ENCODE peak calls at places on chromosomes 13 and 19, in ten cellular contexts. One of them, this sample, is unnamed.
A peak's percentile ranks its signal among the peaks of the same experiment; 100 is the strongest.

GRCh38 chr19:28638445-28638844 is 574.5 kb downstream of the UQCRFS1 start:
- DNase-seq in brain microvascular endothelial cell: no peak
- DNase-seq in heart right ventricle: no peak
- DNase-seq in upper lobe of left lung: no peak
- DNase-seq in SK-N-SH: no peak
- DNase-seq in activated B cell treated with CpG ODN at 0.5 μM for 24 hours: no peak
- DNase-seq in lower lobe of right lung: no peak
- DNase-seq in heart left ventricle: no peak
- DNase-seq in HFFc6: no peak
- DNase-seq in WERI-Rb-1: no peak
- DNase-seq in this sample: no peak

GRCh38 chr13:50990540-50991506 is 81.2 kb downstream of the RNASEH2B start:
- DNase-seq in upper lobe of left lung: no peak
- DNase-seq in HFFc6: no peak
- DNase-seq in activated B cell treated with CpG ODN at 0.5 μM for 24 hours: no peak
- DNase-seq in brain microvascular endothelial cell: peak; percentile 9
- DNase-seq in SK-N-SH: peak; percentile 34
- DNase-seq in heart left ventricle: peak; percentile 51
- DNase-seq in WERI-Rb-1: peak; percentile 41
- DNase-seq in heart right ventricle: no peak
- DNase-seq in lower lobe of right lung: no peak
- DNase-seq in this sample: no peak

GRCh38 chr13:102708211-102708610 is 13.4 kb upstream of the METTL21C start:
- DNase-seq in upper lobe of left lung: no peak
- DNase-seq in SK-N-SH: no peak
- DNase-seq in WERI-Rb-1: no peak
- DNase-seq in activated B cell treated with CpG ODN at 0.5 μM for 24 hours: no peak
- DNase-seq in HFFc6: no peak
- DNase-seq in brain microvascular endothelial cell: no peak
- DNase-seq in heart right ventricle: no peak
- DNase-seq in lower lobe of right lung: no peak
- DNase-seq in heart left ventricle: no peak
- DNase-seq in this sample: no peak

GRCh38 chr19:48250290-48251025 is 5.3 kb downstream of the CARD8 start:
- DNase-seq in SK-N-SH: no peak
- DNase-seq in WERI-Rb-1: no peak
- DNase-seq in heart left ventricle: no peak
- DNase-seq in heart right ventricle: no peak
- DNase-seq in activated B cell treated with CpG ODN at 0.5 μM for 24 hours: no peak
- DNase-seq in lower lobe of right lung: no peak
- DNase-seq in HFFc6: no peak
- DNase-seq in upper lobe of left lung: no peak
- DNase-seq in brain microvascular endothelial cell: no peak
- DNase-seq in this sample: no peak

GRCh38 chr13:20401958-20402856 is 123.5 kb downstream of the CRYL1 start:
- DNase-seq in heart right ventricle: no peak
- DNase-seq in SK-N-SH: no peak
- DNase-seq in upper lobe of left lung: peak; percentile 63
- DNase-seq in WERI-Rb-1: no peak
- DNase-seq in activated B cell treated with CpG ODN at 0.5 μM for 24 hours: no peak
- DNase-seq in HFFc6: peak; percentile 67
- DNase-seq in heart left ventricle: no peak
- DNase-seq in brain microvascular endothelial cell: no peak
- DNase-seq in lower lobe of right lung: no peak
- DNase-seq in this sample: no peak

GRCh38 chr13:71360041-71360440 is 507.0 kb downstream of the DACH1 start:
- DNase-seq in HFFc6: no peak
- DNase-seq in SK-N-SH: no peak
- DNase-seq in upper lobe of left lung: no peak
- DNase-seq in WERI-Rb-1: no peak
- DNase-seq in activated B cell treated with CpG ODN at 0.5 μM for 24 hours: no peak
- DNase-seq in heart left ventricle: no peak
- DNase-seq in lower lobe of right lung: no peak
- DNase-seq in heart right ventricle: no peak
- DNase-seq in brain microvascular endothelial cell: no peak
- DNase-seq in this sample: no peak

GRCh38 chr13:18992791-18993190 is 188.8 kb downstream of the TUBA3C start:
- DNase-seq in HFFc6: no peak
- DNase-seq in WERI-Rb-1: no peak
- DNase-seq in heart left ventricle: no peak
- DNase-seq in lower lobe of right lung: no peak
- DNase-seq in upper lobe of left lung: no peak
- DNase-seq in activated B cell treated with CpG ODN at 0.5 μM for 24 hours: no peak
- DNase-seq in brain microvascular endothelial cell: no peak
- DNase-seq in SK-N-SH: no peak
- DNase-seq in heart right ventricle: no peak
- DNase-seq in this sample: no peak

GRCh38 chr13:111388851-111389500 is 68.5 kb downstream of the TEX29 start:
- DNase-seq in HFFc6: no peak
- DNase-seq in SK-N-SH: no peak
- DNase-seq in heart right ventricle: no peak
- DNase-seq in activated B cell treated with CpG ODN at 0.5 μM for 24 hours: no peak
- DNase-seq in lower lobe of right lung: no peak
- DNase-seq in brain microvascular endothelial cell: no peak
- DNase-seq in upper lobe of left lung: no peak
- DNase-seq in WERI-Rb-1: no peak
- DNase-seq in heart left ventricle: no peak
- DNase-seq in this sample: no peak

DNA sequence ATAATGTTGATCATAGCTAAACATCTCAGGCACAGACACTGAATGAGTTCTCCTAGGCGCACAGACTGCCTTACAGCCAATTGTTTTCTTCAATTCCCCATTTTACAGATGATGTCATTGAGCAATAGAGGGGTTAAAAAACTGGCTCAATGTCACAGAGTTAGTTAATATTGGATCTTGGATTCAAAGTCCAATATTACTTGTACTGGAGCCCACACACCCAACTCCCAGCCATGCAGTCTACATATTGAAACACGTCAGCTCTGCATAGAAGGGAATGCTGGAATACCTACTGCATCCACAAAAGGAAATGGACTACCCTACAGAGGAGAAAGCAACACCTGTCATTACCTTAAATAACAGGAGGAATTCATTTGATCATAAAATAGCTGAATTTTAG is 76.1 kb upstream of the SLC15A1 start:
- DNase-seq in activated B cell treated with CpG ODN at 0.5 μM for 24 hours: no peak
- DNase-seq in WERI-Rb-1: no peak
- DNase-seq in SK-N-SH: no peak
- DNase-seq in brain microvascular endothelial cell: no peak
- DNase-seq in heart right ventricle: no peak
- DNase-seq in HFFc6: no peak
- DNase-seq in lower lobe of right lung: no peak
- DNase-seq in upper lobe of left lung: no peak
- DNase-seq in heart left ventricle: no peak
- DNase-seq in this sample: no peak
- TF ChIP-seq CTCF in activated B cell treated with CpG ODN at 0.5 μM for 24 hours: no peak
- TF ChIP-seq CTCF in WERI-Rb-1: no peak
- TF ChIP-seq CTCF in SK-N-SH: no peak
- TF ChIP-seq CTCF in brain microvascular endothelial cell: no peak
- TF ChIP-seq CTCF in heart right ventricle: no peak
- TF ChIP-seq CTCF in HFFc6: no peak
- TF ChIP-seq CTCF in lower lobe of right lung: no peak
- TF ChIP-seq CTCF in upper lobe of left lung: no peak
- TF ChIP-seq CTCF in heart left ventricle: no peak
- TF ChIP-seq CTCF in this sample: no peak

GRCh38 chr19:1650627-1651009 is 1.8 kb downstream of the TCF3 start:
- DNase-seq in heart left ventricle: no peak
- DNase-seq in SK-N-SH: peak; percentile 67
- DNase-seq in HFFc6: no peak
- DNase-seq in activated B cell treated with CpG ODN at 0.5 μM for 24 hours: no peak
- DNase-seq in WERI-Rb-1: no peak
- DNase-seq in upper lobe of left lung: no peak
- DNase-seq in brain microvascular endothelial cell: no peak
- DNase-seq in lower lobe of right lung: no peak
- DNase-seq in heart right ventricle: no peak
- DNase-seq in this sample: no peak
- TF ChIP-seq CTCF in heart left ventricle: no peak
- TF ChIP-seq CTCF in SK-N-SH: peak; percentile 8
- TF ChIP-seq CTCF in HFFc6: peak; percentile 17
- TF ChIP-seq CTCF in activated B cell treated with CpG ODN at 0.5 μM for 24 hours: no peak
- TF ChIP-seq CTCF in WERI-Rb-1: no peak
- TF ChIP-seq CTCF in upper lobe of left lung: no peak
- TF ChIP-seq CTCF in brain microvascular endothelial cell: peak; percentile 16
- TF ChIP-seq CTCF in lower lobe of right lung: no peak
- TF ChIP-seq CTCF in heart right ventricle: no peak
- TF ChIP-seq CTCF in this sample: no peak

DNA sequence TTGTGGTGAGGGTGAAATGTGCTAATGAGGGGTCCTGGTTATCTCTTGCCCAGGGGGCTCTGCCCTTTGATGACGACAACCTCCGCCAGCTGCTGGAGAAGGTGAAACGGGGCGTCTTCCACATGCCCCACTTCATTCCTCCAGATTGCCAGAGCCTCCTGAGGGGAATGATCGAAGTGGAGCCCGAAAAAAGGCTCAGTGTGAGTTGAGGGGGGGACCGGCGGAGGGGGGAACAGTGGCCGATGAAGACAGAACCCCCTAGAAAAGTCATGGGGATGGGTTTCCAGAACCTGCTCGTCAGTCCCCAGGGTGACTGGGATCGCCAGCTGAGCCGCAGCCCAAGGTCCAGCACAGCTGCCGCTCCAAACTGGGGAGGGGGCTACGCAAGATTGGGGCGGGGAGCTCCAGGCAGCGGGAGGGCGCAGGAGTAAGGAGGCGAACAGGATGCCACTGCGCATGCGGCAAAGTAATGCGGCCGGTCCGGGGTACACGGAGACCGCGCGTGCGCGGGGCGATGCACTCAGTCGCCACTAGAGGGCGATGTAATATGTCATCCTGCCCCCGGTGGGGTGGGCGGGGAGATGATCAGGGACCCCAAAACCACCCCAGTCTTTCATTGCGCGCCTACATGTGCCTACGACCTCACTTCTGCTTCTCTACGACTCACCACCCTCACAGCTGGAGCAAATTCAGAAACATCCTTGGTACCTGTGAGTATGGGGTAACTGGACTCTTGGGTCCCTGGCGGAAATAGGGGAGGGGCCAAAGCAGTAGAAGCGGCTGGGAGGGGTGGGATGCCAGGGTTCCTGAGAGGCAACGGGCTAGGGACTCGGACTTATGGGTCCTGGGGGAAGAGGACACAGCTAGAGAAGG is 17.9 kb downstream of the BRSK1 start:
- DNase-seq in heart left ventricle: peak; percentile 90
- DNase-seq in WERI-Rb-1: peak; percentile 91
- DNase-seq in upper lobe of left lung: peak; percentile 99
- DNase-seq in SK-N-SH: peak; percentile 99
- DNase-seq in HFFc6: peak; percentile 68
- DNase-seq in heart right ventricle: peak; percentile 93
- DNase-seq in activated B cell treated with CpG ODN at 0.5 μM for 24 hours: peak; percentile 95
- DNase-seq in lower lobe of right lung: peak; percentile 92
- DNase-seq in brain microvascular endothelial cell: peak; percentile 67
- DNase-seq in this sample: peak; percentile 98
- TF ChIP-seq CTCF in heart left ventricle: peak; percentile 99
- TF ChIP-seq CTCF in WERI-Rb-1: peak; percentile 90
- TF ChIP-seq CTCF in upper lobe of left lung: peak; percentile 98
- TF ChIP-seq CTCF in SK-N-SH: peak; percentile 91
- TF ChIP-seq CTCF in HFFc6: peak; percentile 99
- TF ChIP-seq CTCF in heart right ventricle: peak; percentile 97
- TF ChIP-seq CTCF in activated B cell treated with CpG ODN at 0.5 μM for 24 hours: peak; percentile 90
- TF ChIP-seq CTCF in lower lobe of right lung: peak; percentile 98
- TF ChIP-seq CTCF in brain microvascular endothelial cell: peak; percentile 89
- TF ChIP-seq CTCF in this sample: peak; percentile 93

GRCh38 chr13:42038661-42039456 is 9.6 kb upstream of the DGKH start:
- DNase-seq in activated B cell treated with CpG ODN at 0.5 μM for 24 hours: no peak
- DNase-seq in brain microvascular endothelial cell: no peak
- DNase-seq in WERI-Rb-1: no peak
- DNase-seq in heart left ventricle: no peak
- DNase-seq in HFFc6: peak; percentile 17
- DNase-seq in SK-N-SH: no peak
- DNase-seq in upper lobe of left lung: no peak
- DNase-seq in lower lobe of right lung: peak; percentile 34
- DNase-seq in heart right ventricle: no peak
- DNase-seq in this sample: no peak

GRCh38 chr13:42041017-42041683 is 7.3 kb upstream of the DGKH start:
- DNase-seq in lower lobe of right lung: peak; percentile 69
- DNase-seq in activated B cell treated with CpG ODN at 0.5 μM for 24 hours: peak; percentile 35
- DNase-seq in upper lobe of left lung: peak; percentile 90
- DNase-seq in SK-N-SH: peak; percentile 76
- DNase-seq in WERI-Rb-1: peak; percentile 17
- DNase-seq in brain microvascular endothelial cell: peak; percentile 16
- DNase-seq in heart right ventricle: peak; percentile 63
- DNase-seq in heart left ventricle: peak; percentile 56
- DNase-seq in HFFc6: peak; percentile 31
- DNase-seq in this sample: peak; percentile 62

GRCh38 chr13:42039946-42040729 is 8.3 kb upstream of the DGKH start:
- DNase-seq in WERI-Rb-1: peak; percentile 80
- DNase-seq in heart right ventricle: peak; percentile 94
- DNase-seq in lower lobe of right lung: peak; percentile 93
- DNase-seq in HFFc6: peak; percentile 83
- DNase-seq in brain microvascular endothelial cell: peak; percentile 78
- DNase-seq in upper lobe of left lung: peak; percentile 97
- DNase-seq in heart left ventricle: peak; percentile 93
- DNase-seq in SK-N-SH: peak; percentile 99
- DNase-seq in activated B cell treated with CpG ODN at 0.5 μM for 24 hours: peak; percentile 78
- DNase-seq in this sample: peak; percentile 97

GRCh38 chr13:42040730-42041016 is 7.8 kb upstream of the DGKH start:
- DNase-seq in SK-N-SH: no peak
- DNase-seq in heart right ventricle: no peak
- DNase-seq in HFFc6: no peak
- DNase-seq in WERI-Rb-1: no peak
- DNase-seq in lower lobe of right lung: no peak
- DNase-seq in activated B cell treated with CpG ODN at 0.5 μM for 24 hours: no peak
- DNase-seq in brain microvascular endothelial cell: no peak
- DNase-seq in upper lobe of left lung: no peak
- DNase-seq in heart left ventricle: no peak
- DNase-seq in this sample: no peak

GRCh38 chr13:42039457-42039945 is 8.9 kb upstream of the DGKH start:
- DNase-seq in activated B cell treated with CpG ODN at 0.5 μM for 24 hours: no peak
- DNase-seq in SK-N-SH: peak; percentile 24
- DNase-seq in brain microvascular endothelial cell: no peak
- DNase-seq in upper lobe of left lung: no peak
- DNase-seq in HFFc6: no peak
- DNase-seq in WERI-Rb-1: no peak
- DNase-seq in heart left ventricle: no peak
- DNase-seq in heart right ventricle: no peak
- DNase-seq in lower lobe of right lung: no peak
- DNase-seq in this sample: peak; percentile 50
- TF ChIP-seq CTCF in activated B cell treated with CpG ODN at 0.5 μM for 24 hours: no peak
- TF ChIP-seq CTCF in SK-N-SH: no peak
- TF ChIP-seq CTCF in brain microvascular endothelial cell: no peak
- TF ChIP-seq CTCF in upper lobe of left lung: no peak
- TF ChIP-seq CTCF in HFFc6: no peak
- TF ChIP-seq CTCF in WERI-Rb-1: no peak
- TF ChIP-seq CTCF in heart left ventricle: no peak
- TF ChIP-seq CTCF in heart right ventricle: no peak
- TF ChIP-seq CTCF in lower lobe of right lung: no peak
- TF ChIP-seq CTCF in this sample: no peak

DNA sequence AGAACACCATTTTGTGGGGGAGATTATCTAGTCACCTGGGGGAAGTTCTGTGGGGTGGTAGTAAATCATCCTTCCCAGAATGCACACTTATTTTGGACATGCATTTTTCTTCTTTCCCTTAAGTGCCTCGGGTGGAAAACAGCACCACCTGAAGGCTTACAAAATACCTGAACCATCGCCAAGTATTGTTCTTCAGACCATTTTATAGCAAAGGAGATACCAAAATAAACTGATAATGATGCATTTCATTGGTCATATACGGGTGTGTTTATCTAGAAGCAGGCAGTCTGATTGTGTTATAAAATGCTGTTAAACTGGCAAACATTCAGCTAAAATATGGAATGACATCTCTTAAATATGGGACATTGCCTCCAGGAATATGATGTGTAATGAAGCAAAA is 1034.7 kb downstream of the SLITRK1 start:
- DNase-seq in brain microvascular endothelial cell: no peak
- DNase-seq in HFFc6: no peak
- DNase-seq in upper lobe of left lung: no peak
- DNase-seq in lower lobe of right lung: no peak
- DNase-seq in SK-N-SH: no peak
- DNase-seq in heart left ventricle: no peak
- DNase-seq in activated B cell treated with CpG ODN at 0.5 μM for 24 hours: no peak
- DNase-seq in heart right ventricle: no peak
- DNase-seq in WERI-Rb-1: no peak
- DNase-seq in this sample: no peak
- TF ChIP-seq CTCF in brain microvascular endothelial cell: no peak
- TF ChIP-seq CTCF in HFFc6: no peak
- TF ChIP-seq CTCF in upper lobe of left lung: no peak
- TF ChIP-seq CTCF in lower lobe of right lung: no peak
- TF ChIP-seq CTCF in SK-N-SH: no peak
- TF ChIP-seq CTCF in heart left ventricle: no peak
- TF ChIP-seq CTCF in activated B cell treated with CpG ODN at 0.5 μM for 24 hours: no peak
- TF ChIP-seq CTCF in heart right ventricle: no peak
- TF ChIP-seq CTCF in WERI-Rb-1: peak; percentile 34
- TF ChIP-seq CTCF in this sample: no peak